ENCODE peak calls at places on chromosomes 16 and 17, in four cellular contexts. One of them, this sample, is unnamed.

GRCh38 chr16:49608801-49609200 is 235.2 kb downstream of the C16orf78 start:
- DNase-seq in GM20000: no peak
- DNase-seq in NCI-H2081: no peak
- DNase-seq in psoas muscle: peak; percentile 56
- DNase-seq in this sample: no peak

GRCh38 chr17:82881900-82882714 is 42.3 kb upstream of the ZNF750 start:
- DNase-seq in NCI-H2081: no peak
- DNase-seq in GM20000: no peak
- DNase-seq in psoas muscle: peak; percentile 85
- DNase-seq in this sample: peak; percentile 80

GRCh38 chr17:82444941-82445521 is 5.5 kb downstream of the CYBC1 start:
- DNase-seq in GM20000: no peak
- DNase-seq in NCI-H2081: no peak
- DNase-seq in psoas muscle: no peak
- DNase-seq in this sample: peak; percentile 81

GRCh38 chr16:2782583-2783351 is 4.6 kb downstream of the PRSS33 start:
- DNase-seq in NCI-H2081: no peak
- DNase-seq in psoas muscle: no peak
- DNase-seq in GM20000: no peak
- DNase-seq in this sample: peak; percentile 27

GRCh38 chr17:29019475-29020181 is 13.8 kb upstream of the SEZ6 start:
- DNase-seq in GM20000: no peak
- DNase-seq in NCI-H2081: no peak
- DNase-seq in psoas muscle: no peak
- DNase-seq in this sample: no peak

GRCh38 chr16:53974484-53975115 is 270.6 kb downstream of the FTO start:
- DNase-seq in NCI-H2081: no peak
- DNase-seq in psoas muscle: no peak
- DNase-seq in GM20000: no peak
- DNase-seq in this sample: no peak

GRCh38 chr17:47850692-47851573 is at the start of gene SP6:
- DNase-seq in psoas muscle: peak; percentile 77
- DNase-seq in GM20000: peak; percentile 76
- DNase-seq in NCI-H2081: peak; percentile 84
- DNase-seq in this sample: peak; percentile 94

GRCh38 chr16:73016488-73016830 is 31.5 kb downstream of the ZFHX3 start:
- DNase-seq in GM20000: peak; percentile 64
- DNase-seq in NCI-H2081: no peak
- DNase-seq in psoas muscle: no peak
- DNase-seq in this sample: no peak

GRCh38 chr17:32621612-32622312 is 135.0 kb downstream of the CDK5R1 start:
- DNase-seq in NCI-H2081: no peak
- DNase-seq in GM20000: no peak
- DNase-seq in psoas muscle: no peak
- DNase-seq in this sample: no peak

GRCh38 chr16:16001856-16002255 is 52.4 kb downstream of the ABCC1 start:
- DNase-seq in GM20000: no peak
- DNase-seq in NCI-H2081: peak; percentile 11
- DNase-seq in psoas muscle: no peak
- DNase-seq in this sample: no peak

GRCh38 chr17:9987779-9988585 is 82.9 kb upstream of the RCVRN start:
- DNase-seq in psoas muscle: peak; percentile 72
- DNase-seq in GM20000: peak; percentile 65
- DNase-seq in NCI-H2081: no peak
- DNase-seq in this sample: no peak

GRCh38 chr17:13113821-13114525 is 96.1 kb upstream of the ELAC2 start:
- DNase-seq in NCI-H2081: no peak
- DNase-seq in GM20000: no peak
- DNase-seq in psoas muscle: no peak
- DNase-seq in this sample: no peak

GRCh38 chr16:16915771-16916170 is 536.8 kb downstream of the NPIPA7 start:
- DNase-seq in GM20000: no peak
- DNase-seq in psoas muscle: no peak
- DNase-seq in NCI-H2081: no peak
- DNase-seq in this sample: no peak

This sample was measured in kidney.